ENCODE peak calls at places on chromosome 18, in nine cellular contexts. H, T, X, M, J, E, S, B and F are unnamed samples. For H3K36me3, the result is how much of the 10 kb centered on the place peaks cover.

GRCh38 chr18:75057169-75057789 is 151.7 kb downstream of the PTGR3 start:
- DNase-seq in E (no peak), M (no peak), J (no peak), T (no peak), S (no peak), B (no peak), H (no peak), X (no peak), F (no peak)

GRCh38 chr18:23563377-23564043 is 22.8 kb downstream of the NPC1 start:
- DNase-seq in M (no peak), B (no peak), E (no peak), J (no peak), T (no peak), S (no peak), H (no peak), X (no peak), F (no peak)

GRCh38 chr18:37432796-37433195 is 132.8 kb downstream of the CELF4 start:
- DNase-seq in X (no peak), M (no peak), B (no peak), J (no peak), T (no peak), H (no peak), E (no peak), S (no peak), F (no peak)

GRCh38 chr18:22505136-22505535 is 87.4 kb upstream of the CTAGE1 start:
- DNase-seq in E (no peak), H (no peak), T (peak), B (no peak), M (no peak), X (no peak), J (no peak), S (no peak), F (no peak)

GRCh38 chr18:42374961-42375360 is 419.9 kb downstream of the PIK3C3 start:
- DNase-seq in E (no peak), H (no peak), J (no peak), B (no peak), T (no peak), M (no peak), X (no peak), S (no peak), F (no peak)

GRCh38 chr18:55672574-55673361 is 84.8 kb upstream of the TCF4 start:
- DNase-seq in X (no peak), B (no peak), J (no peak), H (no peak), S (no peak), M (no peak), E (no peak), T (no peak), F (no peak)

GRCh38 chr18:7979714-7980113 is 412.6 kb downstream of the PTPRM start:
- DNase-seq in T (no peak), H (no peak), B (no peak), J (no peak), X (no peak), S (no peak), E (no peak), M (no peak), F (no peak)

GRCh38 chr18:12491611-12492435 is 84.1 kb downstream of the PRELID3A start:
- DNase-seq in S (no peak), H (no peak), T (no peak), X (no peak), J (no peak), M (no peak), B (no peak), E (no peak), F (no peak)

GRCh38 chr18:13823707-13824395 is at the start of gene MC5R:
- DNase-seq in H (peak), E (peak), M (no peak), X (peak), T (peak), J (peak), B (peak), S (peak), F (peak)

GRCh38 chr18:32378705-32379104 is 92.0 kb downstream of the GAREM1 start:
- DNase-seq in X (no peak), B (no peak), H (no peak), S (no peak), J (no peak), T (peak), M (no peak), E (no peak), F (no peak)

GRCh38 chr18:41396861-41397260 is 558.2 kb upstream of the PIK3C3 start:
- DNase-seq in M (no peak), T (no peak), B (no peak), E (no peak), X (no peak), J (no peak), S (no peak), H (no peak), F (no peak)

GRCh38 chr18:79988925-79989361 is 580 bp upstream of the TXNL4A start:
- DNase-seq in T (no peak), H (peak), X (no peak), B (no peak), M (no peak), S (no peak), J (no peak), E (no peak), F (peak)

GRCh38 chr18:9827856-9828793 is 57.6 kb upstream of the TXNDC2 start:
- DNase-seq in B (no peak), H (no peak), M (no peak), X (no peak), J (no peak), E (no peak), S (no peak), T (peak), F (no peak)

GRCh38 chr18:44229693-44230108 is 451.0 kb upstream of the SETBP1 start:
- DNase-seq in S (peak), T (peak), B (peak), X (peak), M (no peak), H (peak), E (peak), J (peak), F (peak)

GRCh38 chr18:59556265-59556664 is 141.0 kb downstream of the CCBE1 start:
- DNase-seq in X (no peak), M (no peak), H (no peak), E (no peak), T (no peak), S (peak), B (no peak), J (no peak), F (no peak)

GRCh38 chr18:29004921-29005320 is 828.0 kb upstream of the CDH2 start:
- DNase-seq in S (no peak), X (no peak), H (no peak), T (peak), E (no peak), J (no peak), B (no peak), M (no peak), F (no peak)

GRCh38 chr18:21052385-21052784 is 59.2 kb downstream of the ROCK1 start:
- DNase-seq in J (no peak), M (no peak), B (no peak), T (no peak), S (no peak), X (no peak), H (no peak), E (no peak), F (no peak)

GRCh38 chr18:42706618-42707017 is 408.9 kb downstream of the RIT2 start:
- DNase-seq in X (no peak), J (no peak), M (peak), H (peak), T (no peak), E (peak), B (no peak), S (no peak), F (no peak)

GRCh38 chr18:36155960-36156757 is 26.5 kb downstream of the ELP2 start:
- DNase-seq in T (no peak), X (no peak), S (no peak), E (no peak), J (no peak), M (no peak), H (no peak), B (no peak), F (no peak)

GRCh38 chr18:36153203-36153602 is 23.5 kb downstream of the ELP2 start:
- DNase-seq in H (no peak), E (no peak), T (no peak), S (no peak), X (no peak), B (no peak), J (no peak), M (no peak), F (no peak)

GRCh38 chr18:36153771-36154170 is 24.1 kb downstream of the ELP2 start:
- DNase-seq in M (no peak), B (no peak), H (no peak), E (no peak), S (no peak), X (no peak), T (no peak), J (no peak), F (no peak)

GRCh38 chr18:36149514-36150289 is 20.0 kb downstream of the ELP2 start:
- DNase-seq in T (no peak), H (no peak), M (no peak), S (no peak), B (no peak), X (no peak), E (no peak), J (no peak), F (no peak)

GRCh38 chr18:36152781-36153180 is 23.1 kb downstream of the ELP2 start:
- DNase-seq in S (no peak), B (no peak), E (no peak), J (no peak), H (no peak), T (no peak), M (no peak), X (no peak), F (no peak)
- H3K36me3 ChIP-seq in S (under half), B (under half), E (under half), J (under half), H (under half), T (under half), M (under half), X (half or more), F (half or more)

GRCh38 chr18:248053-248452 is 19.8 kb downstream of the THOC1 start:
- DNase-seq in H (no peak), X (no peak), M (no peak), J (no peak), T (no peak), S (no peak), E (no peak), B (no peak), F (no peak)

GRCh38 chr18:251572-251971 is 16.3 kb downstream of the THOC1 start:
- DNase-seq in H (no peak), M (no peak), B (no peak), J (no peak), S (no peak), X (no peak), T (no peak), E (no peak), F (no peak)

GRCh38 chr18:245282-245847 is 22.5 kb downstream of the THOC1 start:
- DNase-seq in S (no peak), H (no peak), M (no peak), B (no peak), J (no peak), T (no peak), E (no peak), X (no peak), F (no peak)

GRCh38 chr18:250685-251084 is 17.2 kb downstream of the THOC1 start:
- DNase-seq in X (no peak), H (no peak), T (no peak), S (no peak), B (no peak), J (no peak), M (no peak), E (no peak), F (no peak)
- H3K36me3 ChIP-seq in X (half or more), H (half or more), T (under half), S (half or more), B (under half), J (under half), M (under half), E (under half), F (half or more)

GRCh38 chr18:31070206-31070605 is 27.7 kb upstream of the DSC3 start:
- DNase-seq in E (no peak), T (no peak), J (no peak), B (no peak), X (no peak), H (no peak), S (no peak), M (no peak), F (no peak)

GRCh38 chr18:31066267-31066666 is 23.7 kb upstream of the DSC3 start:
- DNase-seq in H (no peak), T (no peak), S (no peak), E (no peak), X (no peak), B (no peak), J (no peak), M (no peak), F (no peak)

GRCh38 chr18:31077883-31078282 is 24.3 kb downstream of the DSC2 start:
- DNase-seq in M (no peak), X (no peak), B (no peak), J (no peak), S (no peak), E (no peak), T (no peak), H (no peak), F (no peak)

DNA sequence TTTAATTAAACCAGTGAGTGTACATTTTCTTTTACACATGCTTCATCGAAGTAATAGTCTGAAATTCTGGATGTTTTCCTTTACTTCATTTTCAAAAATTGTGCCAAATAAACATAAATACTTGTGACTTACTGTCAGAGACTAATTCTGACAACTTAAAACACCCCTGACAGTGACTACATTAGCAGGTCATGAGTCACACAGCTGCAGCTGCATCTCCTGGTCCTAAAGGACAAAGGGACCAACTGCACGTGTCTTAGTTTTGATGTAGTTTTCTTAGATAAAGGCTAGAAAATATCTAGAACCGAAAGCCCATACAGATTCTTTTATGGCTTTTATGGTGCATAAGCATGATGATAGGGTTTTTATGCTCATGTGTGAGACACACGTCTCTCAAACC is 29.6 kb upstream of the DSC3 start:
- DNase-seq in E (no peak), X (no peak), S (no peak), T (no peak), B (no peak), H (no peak), J (no peak), M (no peak), F (no peak)
- H3K36me3 ChIP-seq in E (under half), X (under half), S (under half), T (under half), B (under half), H (half or more), J (under half), M (under half), F (under half)

GRCh38 chr18:3281456-3282400 is 19.8 kb downstream of the MYL12B start:
- DNase-seq in B (no peak), E (no peak), M (no peak), H (peak), J (no peak), X (no peak), S (peak), T (peak), F (no peak)
- H3K36me3 ChIP-seq in B (under half), E (under half), M (under half), H (under half), J (under half), X (under half), S (under half), T (under half), F (under half)

GRCh38 chr18:50928551-50928950 is 39.3 kb upstream of the ELAC1 start:
- DNase-seq in J (no peak), X (no peak), S (no peak), M (no peak), E (no peak), H (no peak), B (no peak), T (no peak), F (no peak)
- H3K36me3 ChIP-seq in J (under half), X (half or more), S (half or more), M (under half), E (under half), H (under half), B (under half), T (under half), F (under half)

GRCh38 chr18:2916184-2916583 is 69.4 kb downstream of the EMILIN2 start:
- DNase-seq in T (no peak), H (no peak), J (no peak), M (peak), X (no peak), B (no peak), E (no peak), S (no peak), F (no peak)
- H3K36me3 ChIP-seq in T (under half), H (half or more), J (under half), M (under half), X (half or more), B (under half), E (under half), S (under half), F (under half)

GRCh38 chr18:27967938-27968803 is 208.8 kb downstream of the CDH2 start:
- DNase-seq in S (no peak), M (no peak), T (no peak), J (no peak), H (peak), E (no peak), B (no peak), X (no peak), F (no peak)

GRCh38 chr18:27964811-27965210 is 212.1 kb downstream of the CDH2 start:
- DNase-seq in S (no peak), E (no peak), T (peak), J (no peak), H (peak), X (no peak), B (no peak), M (no peak), F (no peak)

GRCh38 chr18:27970321-27970720 is 206.6 kb downstream of the CDH2 start:
- DNase-seq in J (no peak), H (no peak), S (no peak), M (no peak), B (no peak), E (no peak), X (no peak), T (no peak), F (no peak)

GRCh38 chr18:27966872-27967271 is 210.1 kb downstream of the CDH2 start:
- DNase-seq in H (no peak), M (no peak), E (no peak), J (no peak), S (no peak), X (no peak), B (no peak), T (no peak), F (no peak)

GRCh38 chr18:27969206-27969605 is 207.7 kb downstream of the CDH2 start:
- DNase-seq in X (no peak), B (no peak), S (no peak), E (no peak), T (no peak), H (no peak), M (no peak), J (no peak), F (no peak)
- H3K36me3 ChIP-seq in X (under half), B (under half), S (half or more), E (under half), T (under half), H (under half), M (under half), J (under half), F (under half)